ENCODE peak calls at places on chromosomes 4 and X, in eight cellular contexts. H is fibroblast of mammary gland; Q is SW480; E is naive thymus-derived CD8-positive, alpha-beta T cell; I is DMS153; O is putamen; B is AG09309; M is posterior vena cava. W is an unnamed sample.

GRCh38 chr4:55625835-55626234 is 10.3 kb downstream of the NMU start:
- DNase-seq in O (no peak), I (no peak), Q (no peak), B (no peak), H (no peak), M (no peak), E (no peak), W (no peak)

GRCh38 chr4:105474110-105474518 is 252 bp upstream of the PPA2 start:
- DNase-seq in H (peak; percentile 78), I (no peak), E (no peak), O (peak; percentile 86), M (no peak), B (no peak), Q (no peak), W (no peak)

GRCh38 chr4:139018971-139019758 is 3.6 kb downstream of the NOCT start:
- DNase-seq in M (no peak), Q (no peak), H (peak; percentile 89), B (peak; percentile 39), I (no peak), O (no peak), E (no peak), W (no peak)

GRCh38 chrX:15607067-15607466 is 6.3 kb upstream of the ACE2 start:
- DNase-seq in I (no peak), O (no peak), M (no peak), H (no peak), Q (no peak), E (no peak), B (no peak), W (no peak)

GRCh38 chr4:164138521-164138920 is 615.4 kb upstream of the SMIM31 start:
- DNase-seq in I (no peak), B (no peak), M (no peak), O (no peak), Q (no peak), H (no peak), E (no peak), W (no peak)

GRCh38 chr4:10096201-10096975 is 20.2 kb downstream of the WDR1 start:
- DNase-seq in I (no peak), M (peak; percentile 93), E (peak; percentile 56), O (peak; percentile 47), B (peak; percentile 69), H (peak; percentile 94), Q (no peak), W (no peak)

GRCh38 chrX:147069926-147070325 is 255.4 kb upstream of the CXorf51A start:
- DNase-seq in Q (no peak), H (peak; percentile 0), B (no peak), M (no peak), O (no peak), I (no peak), E (no peak), W (no peak)

GRCh38 chrX:121858867-121859647 is 811.6 kb downstream of the GLUD2 start:
- DNase-seq in B (no peak), E (no peak), H (peak; percentile 5), O (no peak), M (no peak), I (no peak), Q (no peak), W (no peak)

GRCh38 chrX:70592091-70592490 is 147.5 kb downstream of the DLG3 start:
- DNase-seq in O (no peak), B (peak; percentile 27), E (no peak), Q (peak; percentile 5), I (no peak), H (peak; percentile 82), M (no peak), W (no peak)

GRCh38 chr4:188714488-188714887 is 575.2 kb downstream of the TRIML1 start:
- DNase-seq in Q (no peak), M (no peak), E (no peak), O (no peak), I (no peak), B (peak; percentile 80), H (peak; percentile 60), W (no peak)

GRCh38 chr4:48093949-48094550 is 40.0 kb downstream of the TXK start:
- DNase-seq in B (no peak), Q (peak; percentile 71), M (no peak), I (no peak), O (no peak), E (no peak), H (no peak), W (no peak)

GRCh38 chrX:145773006-145773405 is 44.6 kb upstream of the SLITRK2 start:
- DNase-seq in B (no peak), Q (no peak), E (no peak), O (peak; percentile 2), H (no peak), M (no peak), I (no peak), W (no peak)

GRCh38 chr4:687975-688694 is 816 bp downstream of the SLC49A3 start:
- DNase-seq in M (no peak), I (no peak), Q (no peak), O (no peak), E (no peak), H (no peak), B (no peak), W (no peak)

GRCh38 chrX:68842781-68843581 is 14.2 kb downstream of the EFNB1 start:
- DNase-seq in E (no peak), H (peak; percentile 10), Q (no peak), I (no peak), B (no peak), M (no peak), O (no peak), W (no peak)

W was measured in NCI-H187 treated with DMSO at 0.1 percent for 48 hours.